ENCODE peak calls at places on chromosome 6, in six cellular contexts. E is fibroblast of pulmonary artery, L is brain microvascular endothelial cell, Q is fibroblast of the aortic adventitia, R is right atrium auricular region, C is lower leg skin. P is an unnamed sample.

GRCh38 chr6:109446072-109446471 is 5.5 kb downstream of the SMPD2 start:
- DNase-seq in C (no peak), E (no peak), Q (no peak), R (no peak), L (no peak), P (no peak)

GRCh38 chr6:33082702-33083101 is 6.9 kb downstream of the HLA-DPB1 start:
- DNase-seq in C (no peak), Q (peak; percentile 2), R (no peak), E (no peak), L (no peak), P (no peak)

GRCh38 chr6:152078804-152079203 is 271.3 kb downstream of the ESR1 start:
- DNase-seq in C (no peak), L (no peak), E (no peak), R (no peak), Q (no peak), P (no peak)

GRCh38 chr6:109759098-109759855 is 68.2 kb downstream of the FIG4 start:
- DNase-seq in L (no peak), C (no peak), R (no peak), E (no peak), Q (no peak), P (no peak)

GRCh38 chr6:46781478-46782378 is 11.5 kb upstream of the MEP1A start:
- DNase-seq in Q (peak; percentile 73), R (no peak), E (peak; percentile 74), L (peak; percentile 70), C (peak; percentile 57), P (peak; percentile 71)

GRCh38 chr6:145531822-145532221 is 203.5 kb downstream of the EPM2A start:
- DNase-seq in L (no peak), R (no peak), E (no peak), C (no peak), Q (no peak), P (no peak)

GRCh38 chr6:137491478-137491877 is 2.7 kb downstream of the OLIG3 start:
- DNase-seq in L (no peak), C (no peak), Q (no peak), R (no peak), E (no peak), P (no peak)

GRCh38 chr6:70298070-70298469 is 4.8 kb downstream of the COL9A1 start:
- DNase-seq in C (no peak), E (no peak), R (no peak), L (no peak), Q (no peak), P (no peak)

GRCh38 chr6:131998255-131998982 is 47.2 kb upstream of the CCN2 start:
- DNase-seq in L (peak; percentile 88), R (no peak), Q (peak; percentile 25), E (peak; percentile 80), C (no peak), P (no peak)

GRCh38 chr6:137016366-137016765 is 28.4 kb downstream of the IL20RA start:
- DNase-seq in C (no peak), Q (peak; percentile 84), L (peak; percentile 9), E (peak; percentile 30), R (no peak), P (no peak)

GRCh38 chr6:87873556-87873955 is 171.5 kb upstream of the AKIRIN2 start:
- DNase-seq in Q (no peak), C (no peak), E (no peak), R (no peak), L (no peak), P (peak; percentile 24)

GRCh38 chr6:168099201-168100010 is 20.4 kb upstream of the FRMD1 start:
- DNase-seq in L (no peak), E (no peak), R (no peak), C (no peak), Q (no peak), P (no peak)

GRCh38 chr6:75563032-75563431 is 38.6 kb upstream of the SENP6 start:
- DNase-seq in R (no peak), L (peak; percentile 16), C (no peak), E (peak; percentile 57), Q (peak; percentile 24), P (peak; percentile 60)

GRCh38 chr6:53514677-53515076 is 30.2 kb downstream of the GCLC start:
- DNase-seq in C (no peak), Q (no peak), L (no peak), E (no peak), R (no peak), P (no peak)

GRCh38 chr6:113381957-113382356 is 475.2 kb upstream of the MARCKS start:
- DNase-seq in C (peak; percentile 32), L (peak; percentile 47), Q (peak; percentile 92), E (peak; percentile 86), R (no peak), P (peak; percentile 53)

GRCh38 chr6:56865081-56865875 is 89.6 kb upstream of the BEND6 start:
- DNase-seq in Q (no peak), C (no peak), E (no peak), R (no peak), L (no peak), P (peak; percentile 52)

GRCh38 chr6:28443112-28443773 is at the start of gene ZSCAN23:
- DNase-seq in R (peak; percentile 87), E (peak; percentile 94), C (no peak), L (peak; percentile 90), Q (peak; percentile 92), P (peak; percentile 77)

GRCh38 chr6:170537329-170537728 is 15.8 kb downstream of the PSMB1 start:
- DNase-seq in L (no peak), Q (no peak), C (no peak), E (no peak), R (no peak), P (no peak)

GRCh38 chr6:31547727-31548422 is 467 bp downstream of the NFKBIL1 start:
- DNase-seq in Q (peak; percentile 25), L (no peak), R (no peak), E (no peak), C (no peak), P (no peak)

GRCh38 chr6:118317581-118318563 is 230.2 kb upstream of the PLN start:
- DNase-seq in L (peak; percentile 26), Q (no peak), C (no peak), E (peak; percentile 19), R (no peak), P (no peak)

GRCh38 chr6:95923518-95923917 is 92.3 kb upstream of the FUT9 start:
- DNase-seq in C (no peak), Q (no peak), L (no peak), E (no peak), R (no peak), P (peak; percentile 16)

GRCh38 chr6:2133718-2134310 is 111.6 kb downstream of the GMDS start:
- DNase-seq in C (no peak), R (no peak), L (no peak), E (no peak), Q (no peak), P (peak; percentile 20)

GRCh38 chr6:72748759-72749158 is 126.9 kb downstream of the KCNQ5 start:
- DNase-seq in E (peak; percentile 78), L (peak; percentile 61), C (no peak), Q (peak; percentile 93), R (no peak), P (peak; percentile 93)

GRCh38 chr6:149935246-149935645 is 6.6 kb upstream of the ULBP2 start:
- DNase-seq in C (no peak), E (no peak), Q (no peak), L (no peak), R (no peak), P (peak; percentile 52)

GRCh38 chr6:11044712-11045167 is 635 bp upstream of the ELOVL2 start:
- DNase-seq in R (no peak), E (no peak), Q (no peak), L (no peak), C (no peak), P (no peak)
- TF ChIP-seq CTCF in R (no peak), E (no peak), Q (no peak), L (no peak), C (no peak), P (no peak)

GRCh38 chr6:108116424-108116780 is 41.9 kb upstream of the OSTM1 start:
- DNase-seq in R (no peak), C (no peak), L (no peak), Q (no peak), E (no peak), P (no peak)

GRCh38 chr6:108116781-108117426 is 42.4 kb upstream of the OSTM1 start:
- DNase-seq in L (no peak), Q (no peak), E (no peak), R (no peak), C (no peak), P (no peak)

GRCh38 chr6:108115598-108116058 is 41.1 kb upstream of the OSTM1 start:
- DNase-seq in R (no peak), C (no peak), E (peak; percentile 51), L (no peak), Q (peak; percentile 37), P (no peak)

GRCh38 chr6:108114861-108115597 is 40.5 kb upstream of the OSTM1 start:
- DNase-seq in E (peak; percentile 82), C (no peak), L (peak; percentile 59), Q (peak; percentile 69), R (no peak), P (peak; percentile 29)

DNA sequence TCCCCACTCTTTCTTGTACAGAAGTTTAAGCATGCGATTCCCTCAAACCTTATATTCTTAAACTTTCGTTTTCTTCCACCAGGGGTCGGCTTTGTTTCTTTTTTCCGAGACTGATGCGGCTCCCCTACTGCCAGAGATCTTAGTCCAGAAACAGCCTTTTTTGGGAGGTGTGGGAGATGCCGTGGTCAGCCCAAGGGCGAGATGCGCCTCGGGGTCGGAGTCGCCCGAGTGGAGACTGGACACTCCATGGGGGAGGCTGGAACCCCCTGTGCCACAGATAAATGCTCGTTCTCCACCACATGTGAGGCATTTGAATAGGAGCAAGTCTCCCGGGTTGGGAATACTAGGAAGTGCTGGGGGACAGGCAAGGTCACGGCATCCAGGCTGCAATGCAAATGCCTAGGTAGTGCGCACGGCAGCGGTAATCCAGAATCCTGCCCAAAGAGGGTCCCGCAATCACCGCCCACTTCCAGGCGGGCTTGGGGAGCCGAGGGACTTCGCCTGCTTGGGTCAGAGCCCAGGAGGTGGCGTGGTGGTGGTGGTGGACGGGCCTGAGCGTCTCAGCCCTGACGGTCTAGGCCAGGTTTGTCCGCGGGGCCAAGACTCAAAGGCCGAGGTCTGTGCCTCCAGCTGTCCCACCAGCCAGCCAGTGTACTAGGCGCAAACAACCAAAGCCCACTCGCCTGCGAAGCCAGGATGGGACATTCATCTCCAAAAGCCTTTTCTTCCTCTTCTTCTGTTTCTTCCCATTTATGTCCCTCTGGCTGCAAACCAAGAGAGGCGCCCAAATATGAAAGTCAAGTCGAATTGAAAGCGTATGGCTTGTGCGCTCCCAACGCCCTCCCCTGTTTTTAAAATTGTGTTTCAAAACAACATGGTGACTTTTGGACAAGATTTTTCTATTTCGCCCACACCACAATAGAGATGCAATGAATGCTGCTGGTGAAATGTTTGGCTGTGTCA is 39.3 kb upstream of the OSTM1 start:
- DNase-seq in L (peak; percentile 53), Q (peak; percentile 75), C (no peak), R (no peak), E (peak; percentile 72), P (peak; percentile 39)
- H3K4me3 ChIP-seq in L (peak overlapping the region; percentile 43), Q (peak overlapping the region; percentile 53), C (no peak overlapping the region), R (peak overlapping the region; percentile 30), E (peak overlapping the region; percentile 34), P (no peak overlapping the region)

GRCh38 chr6:134508862-134509498 is 191.1 kb upstream of the SGK1 start:
- DNase-seq in R (no peak), Q (no peak), L (no peak), E (no peak), C (no peak), P (peak; percentile 68)
- TF ChIP-seq CTCF in R (no peak), Q (no peak), L (no peak), E (no peak), C (no peak), P (no peak)

DNA sequence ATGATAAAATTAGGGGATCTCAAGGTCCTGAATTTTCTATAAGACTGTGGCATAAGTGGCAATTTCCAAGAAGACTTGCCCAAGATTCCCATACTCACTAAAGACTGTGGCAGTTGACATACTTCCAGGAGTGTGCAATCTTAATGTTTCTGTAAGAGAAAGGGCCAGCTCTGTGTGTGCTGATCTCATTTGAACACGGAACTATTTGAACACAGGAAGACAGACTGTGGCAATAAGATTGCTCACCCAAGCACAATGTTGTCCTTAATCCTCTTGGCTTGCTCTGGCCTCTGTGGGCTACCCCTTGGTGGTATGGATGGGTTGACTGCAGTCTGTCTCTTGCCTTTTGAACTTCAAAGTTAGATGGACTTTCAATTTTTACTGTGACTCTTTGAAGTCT is 151.4 kb downstream of the PHF3 start:
- DNase-seq in L (no peak), R (no peak), E (peak; percentile 26), Q (no peak), C (no peak), P (peak; percentile 21)
- H3K4me3 ChIP-seq in L (no peak overlapping the region), R (no peak overlapping the region), E (no peak overlapping the region), Q (no peak overlapping the region), C (no peak overlapping the region), P (no peak overlapping the region)

P was measured in bronchial epithelial cell.